ENCODE peak calls at places on chromosomes 4 and X, in ten cellular contexts. M is NCI-H748 treated with DMSO at 0.1 percent for 48 hours; I is naive thymus-derived CD8-positive, alpha-beta T cell; E is fibroblast of lung; J is fibroblast of mammary gland; Q is ACHN; L is NT2/D1; V is T follicular helper cell; R is adrenal gland; F is GM23248. H is an unnamed sample.

GRCh38 chr4:152248347-152248746 is 287.5 kb downstream of the FBXW7 start:
- DNase-seq in M (no peak), I (no peak), E (no peak), J (no peak), Q (no peak), L (no peak), V (no peak), R (no peak), F (no peak), H (no peak)

GRCh38 chr4:39046243-39046642 is 14.0 kb upstream of the TMEM156 start:
- DNase-seq in M (no peak), I (no peak), E (no peak), J (peak), Q (peak), L (no peak), V (peak), R (peak), F (peak), H (no peak)

GRCh38 chr4:184357783-184358182 is 116.6 kb downstream of the IRF2 start:
- DNase-seq in M (no peak), I (no peak), E (no peak), J (no peak), Q (no peak), L (no peak), V (no peak), R (no peak), F (no peak), H (no peak)

GRCh38 chrX:48021026-48021900 is 14.5 kb downstream of the SPACA5 start:
- DNase-seq in M (peak), I (peak), E (peak), J (peak), Q (peak), L (peak), V (peak), R (peak), F (peak), H (peak)

GRCh38 chrX:115560978-115561604 is at the start of gene PLS3:
- DNase-seq in M (peak), I (no peak), E (peak), J (peak), Q (peak), L (peak), V (no peak), R (peak), F (peak), H (peak)

GRCh38 chrX:25052798-25053534 is 37.2 kb upstream of the ARX start:
- DNase-seq in M (no peak), I (no peak), E (no peak), J (no peak), Q (no peak), L (no peak), V (no peak), R (no peak), F (no peak), H (no peak)

GRCh38 chrX:68762649-68763268 is 66.1 kb upstream of the EFNB1 start:
- DNase-seq in M (no peak), I (no peak), E (no peak), J (no peak), Q (no peak), L (no peak), V (no peak), R (no peak), F (no peak), H (no peak)

GRCh38 chrX:8971116-8971515 is 62.8 kb downstream of the FAM9B start:
- DNase-seq in M (peak), I (no peak), E (peak), J (peak), Q (peak), L (peak), V (no peak), R (no peak), F (peak), H (peak)

GRCh38 chrX:10032147-10032546 is 65.0 kb downstream of the CLDN34 start:
- DNase-seq in M (no peak), I (no peak), E (no peak), J (no peak), Q (no peak), L (no peak), V (no peak), R (no peak), F (no peak), H (no peak)

GRCh38 chrX:68196939-68197791 is 236.1 kb downstream of the OPHN1 start:
- DNase-seq in M (peak), I (no peak), E (peak), J (peak), Q (peak), L (peak), V (no peak), R (peak), F (peak), H (peak)

GRCh38 chrX:53280703-53281320 is 572 bp downstream of the IQSEC2 start:
- DNase-seq in M (no peak), I (no peak), E (peak), J (peak), Q (peak), L (no peak), V (no peak), R (peak), F (peak), H (peak)

GRCh38 chr4:39354178-39354503 is 12.0 kb downstream of the RFC1 start:
- DNase-seq in M (no peak), I (no peak), E (no peak), J (no peak), Q (no peak), L (no peak), V (no peak), R (no peak), F (no peak), H (no peak)

GRCh38 chr4:121706595-121707021 is 9.8 kb upstream of the ANXA5 start:
- DNase-seq in M (no peak), I (no peak), E (peak), J (peak), Q (peak), L (no peak), V (no peak), R (no peak), F (peak), H (no peak)

GRCh38 chr4:76233967-76234678 is 17.4 kb upstream of the FAM47E start:
- DNase-seq in M (no peak), I (no peak), E (no peak), J (no peak), Q (no peak), L (no peak), V (no peak), R (no peak), F (no peak), H (peak)

GRCh38 chr4:116055857-116056827 is 942.7 kb upstream of the NDST4 start:
- DNase-seq in M (no peak), I (no peak), E (peak), J (peak), Q (peak), L (no peak), V (no peak), R (no peak), F (peak), H (peak)

GRCh38 chr4:163111588-163111987 is 55.1 kb downstream of the NAF1 start:
- DNase-seq in M (no peak), I (no peak), E (peak), J (peak), Q (peak), L (no peak), V (no peak), R (no peak), F (peak), H (peak)

GRCh38 chr4:139934786-139935330 is 219.1 kb downstream of the MAML3 start:
- DNase-seq in M (no peak), I (no peak), E (no peak), J (no peak), Q (no peak), L (no peak), V (no peak), R (no peak), F (no peak), H (no peak)

GRCh38 chrX:79336869-79337815 is 30.0 kb downstream of the ITM2A start:
- DNase-seq in M (no peak), I (no peak), E (no peak), J (no peak), Q (no peak), L (no peak), V (no peak), R (no peak), F (no peak), H (no peak)

GRCh38 chr4:38989487-38989886 is 42.7 kb downstream of the TMEM156 start:
- DNase-seq in M (no peak), I (no peak), E (no peak), J (peak), Q (no peak), L (no peak), V (no peak), R (no peak), F (peak), H (no peak)

GRCh38 chr4:123478859-123479345 is 82.3 kb downstream of the SPRY1 start:
- DNase-seq in M (no peak), I (no peak), E (peak), J (no peak), Q (no peak), L (no peak), V (no peak), R (no peak), F (no peak), H (no peak)

GRCh38 chrX:11665144-11666040 is at the start of gene ARHGAP6:
- DNase-seq in M (peak), I (no peak), E (peak), J (peak), Q (peak), L (peak), V (no peak), R (no peak), F (peak), H (peak)

GRCh38 chrX:13647709-13648212 is 5.2 kb upstream of the TCEANC start:
- DNase-seq in M (peak), I (peak), E (peak), J (peak), Q (no peak), L (no peak), V (peak), R (peak), F (no peak), H (peak)

GRCh38 chr4:109979932-109980717 is 67.4 kb downstream of the EGF start:
- DNase-seq in M (no peak), I (no peak), E (peak), J (peak), Q (peak), L (no peak), V (no peak), R (no peak), F (peak), H (no peak)

GRCh38 chr4:36260714-36261113 is 16.4 kb upstream of the ARAP2 start:
- DNase-seq in M (no peak), I (no peak), E (no peak), J (no peak), Q (no peak), L (no peak), V (no peak), R (no peak), F (no peak), H (no peak)

GRCh38 chr4:37664696-37665095 is 21.5 kb downstream of the RELL1 start:
- DNase-seq in M (no peak), I (no peak), E (no peak), J (no peak), Q (no peak), L (no peak), V (no peak), R (no peak), F (no peak), H (peak)

GRCh38 chr4:17128268-17128667 is 229.8 kb upstream of the LDB2 start:
- DNase-seq in M (no peak), I (no peak), E (peak), J (peak), Q (no peak), L (no peak), V (no peak), R (peak), F (peak), H (no peak)

GRCh38 chr4:149443537-149443936 is 372.1 kb downstream of the IQCM start:
- DNase-seq in M (no peak), I (no peak), E (no peak), J (no peak), Q (no peak), L (no peak), V (no peak), R (no peak), F (no peak), H (no peak)

GRCh38 chr4:140603286-140603685 is 34.5 kb upstream of the UCP1 start:
- DNase-seq in M (no peak), I (no peak), E (no peak), J (no peak), Q (no peak), L (no peak), V (no peak), R (no peak), F (no peak), H (no peak)

GRCh38 chrX:52504551-52504950 is 8.9 kb downstream of the XAGE1A start:
- DNase-seq in M (no peak), I (no peak), E (no peak), J (no peak), Q (no peak), L (no peak), V (no peak), R (no peak), F (no peak), H (no peak)

GRCh38 chrX:40154229-40154852 is 56.6 kb upstream of the BCOR start:
- DNase-seq in M (peak), I (no peak), E (peak), J (no peak), Q (peak), L (no peak), V (no peak), R (peak), F (peak), H (no peak)

GRCh38 chrX:150198776-150199175 is 164.3 kb upstream of the MAMLD1 start:
- DNase-seq in M (no peak), I (no peak), E (no peak), J (peak), Q (no peak), L (no peak), V (no peak), R (no peak), F (peak), H (no peak)

GRCh38 chr4:105710012-105710600 is 1.5 kb downstream of the GSTCD start:
- DNase-seq in M (no peak), I (no peak), E (no peak), J (no peak), Q (peak), L (no peak), V (no peak), R (no peak), F (no peak), H (no peak)

GRCh38 chr4:112206431-112206830 is 25.2 kb upstream of the AP1AR start:
- DNase-seq in M (no peak), I (no peak), E (no peak), J (no peak), Q (no peak), L (no peak), V (no peak), R (no peak), F (no peak), H (no peak)

GRCh38 chr4:38670939-38671593 is 7.1 kb downstream of the KLF3 start:
- DNase-seq in M (no peak), I (no peak), E (no peak), J (no peak), Q (no peak), L (no peak), V (no peak), R (no peak), F (peak), H (peak)